ENCODE peak calls at places on chromosome 6, in five cellular contexts. P is stimulated activated CD4-positive, alpha-beta T cell treated with anti-CD3 and anti-CD28 coated beads, Interleukin-4, amount 100 ng/mL, for 48 hours; E is choroid plexus epithelial cell; C is fibroblast of mammary gland; U is midbrain. Y is an unnamed sample.
A peak's percentile ranks its signal among the peaks of the same experiment; 100 is the strongest.

GRCh38 chr6:143755301-143755744 is 77.6 kb downstream of the PHACTR2 start:
- DNase-seq in P (no peak), E (peak; percentile 48), C (peak; percentile 35), U (no peak), Y (peak; percentile 48)

GRCh38 chr6:10276106-10276505 is 138.8 kb downstream of the TFAP2A start:
- DNase-seq in P (no peak), E (peak; percentile 4), C (no peak), U (no peak), Y (peak; percentile 15)

GRCh38 chr6:148055410-148055809 is 287.2 kb upstream of the SASH1 start:
- DNase-seq in P (no peak), E (no peak), C (no peak), U (no peak), Y (no peak)

GRCh38 chr6:21033095-21033494 is 498.8 kb downstream of the CDKAL1 start:
- DNase-seq in P (no peak), E (no peak), C (peak; percentile 49), U (no peak), Y (no peak)

GRCh38 chr6:131129657-131130545 is 5.4 kb upstream of the AKAP7 start:
- DNase-seq in P (no peak), E (no peak), C (peak; percentile 18), U (no peak), Y (no peak)

GRCh38 chr6:6918216-6918983 is 189.4 kb upstream of the RREB1 start:
- DNase-seq in P (peak; percentile 62), E (peak; percentile 72), C (peak; percentile 92), U (no peak), Y (peak; percentile 53)

GRCh38 chr6:130362128-130362527 is 3.7 kb upstream of the TMEM200A start:
- DNase-seq in P (no peak), E (no peak), C (peak; percentile 31), U (no peak), Y (no peak)

GRCh38 chr6:32945106-32945761 is 4.4 kb upstream of the HLA-DMB start:
- DNase-seq in P (no peak), E (no peak), C (peak; percentile 6), U (no peak), Y (no peak)

GRCh38 chr6:150267686-150268561 is 100.9 kb upstream of the IYD start:
- DNase-seq in P (no peak), E (peak; percentile 58), C (peak; percentile 88), U (no peak), Y (peak; percentile 37)

GRCh38 chr6:109477184-109477583 is 5.8 kb downstream of the ZBTB24 start:
- DNase-seq in P (no peak), E (no peak), C (no peak), U (no peak), Y (no peak)

GRCh38 chr6:41505084-41506049 is 40.8 kb upstream of the FOXP4 start:
- DNase-seq in P (no peak), E (peak; percentile 92), C (peak; percentile 69), U (peak; percentile 48), Y (peak; percentile 87)

GRCh38 chr6:105489213-105489525 is 86.3 kb upstream of the PREP start:
- DNase-seq in P (no peak), E (no peak), C (no peak), U (no peak), Y (no peak)

GRCh38 chr6:67350729-67351128 is 1284.4 kb upstream of the ADGRB3 start:
- DNase-seq in P (no peak), E (no peak), C (no peak), U (no peak), Y (no peak)

GRCh38 chr6:130467146-130467545 is 101.3 kb downstream of the TMEM200A start:
- DNase-seq in P (no peak), E (no peak), C (no peak), U (no peak), Y (no peak)

GRCh38 chr6:121620002-121620740 is 184.7 kb downstream of the GJA1 start:
- DNase-seq in P (no peak), E (no peak), C (no peak), U (no peak), Y (no peak)

GRCh38 chr6:24126586-24127192 is 674 bp downstream of the NRSN1 start:
- DNase-seq in P (no peak), E (peak; percentile 78), C (peak; percentile 55), U (peak; percentile 51), Y (peak; percentile 15)

GRCh38 chr6:18405477-18406293 is 18.5 kb downstream of the RNF144B start:
- DNase-seq in P (no peak), E (peak; percentile 93), C (peak; percentile 95), U (no peak), Y (peak; percentile 74)

GRCh38 chr6:28496099-28496779 is 19.4 kb downstream of the GPX6 start:
- DNase-seq in P (no peak), E (peak; percentile 41), C (peak; percentile 23), U (no peak), Y (peak; percentile 11)

GRCh38 chr6:36871686-36872085 is 2.9 kb downstream of the PPIL1 start:
- DNase-seq in P (no peak), E (no peak), C (no peak), U (no peak), Y (no peak)

GRCh38 chr6:88266126-88266525 is 100.0 kb upstream of the CNR1 start:
- DNase-seq in P (no peak), E (no peak), C (no peak), U (no peak), Y (no peak)

GRCh38 chr6:41689171-41690008 is 46.0 kb downstream of the TFEB start:
- DNase-seq in P (no peak), E (no peak), C (peak; percentile 45), U (no peak), Y (peak; percentile 24)

GRCh38 chr6:109424946-109425345 is 15.5 kb downstream of the PPIL6 start:
- DNase-seq in P (no peak), E (no peak), C (no peak), U (no peak), Y (peak; percentile 44)

GRCh38 chr6:3457710-3458605 is 1.1 kb upstream of the SLC22A23 start:
- DNase-seq in P (no peak), E (peak; percentile 43), C (no peak), U (peak; percentile 69), Y (peak; percentile 36)

GRCh38 chr6:113089056-113089455 is 741.9 kb downstream of the RFPL4B start:
- DNase-seq in P (no peak), E (no peak), C (no peak), U (no peak), Y (no peak)

GRCh38 chr6:37699138-37699766 is 1.6 kb upstream of the MDGA1 start:
- DNase-seq in P (no peak), E (no peak), C (no peak), U (no peak), Y (no peak)

GRCh38 chr6:152450519-152450918 is 186.6 kb downstream of the SYNE1 start:
- DNase-seq in P (no peak), E (no peak), C (no peak), U (no peak), Y (no peak)

GRCh38 chr6:43900560-43901329 is 130.7 kb downstream of the VEGFA start:
- DNase-seq in P (no peak), E (no peak), C (peak; percentile 55), U (no peak), Y (no peak)

GRCh38 chr6:2244261-2245102 is 923 bp downstream of the GMDS start:
- DNase-seq in P (no peak), E (no peak), C (no peak), U (no peak), Y (no peak)

GRCh38 chr6:20173833-20174796 is 38.2 kb downstream of the MBOAT1 start:
- DNase-seq in P (no peak), E (no peak), C (no peak), U (no peak), Y (no peak)

GRCh38 chr6:28566527-28567252 is 41.0 kb downstream of the GPX5 start:
- DNase-seq in P (no peak), E (no peak), C (no peak), U (no peak), Y (no peak)

GRCh38 chr6:145238787-145239186 is 496.5 kb downstream of the EPM2A start:
- DNase-seq in P (no peak), E (no peak), C (no peak), U (no peak), Y (no peak)

GRCh38 chr6:41466437-41466990 is 79.7 kb upstream of the FOXP4 start:
- DNase-seq in P (no peak), E (peak; percentile 62), C (peak; percentile 75), U (no peak), Y (peak; percentile 49)